ENCODE peak calls at places on chromosome 3, in seven cellular contexts. I is endodermal cell; W is CD4-positive, alpha-beta T cell; Q is fibroblast of lung; D is sigmoid colon; G is CD8-positive, alpha-beta T cell; M is right cardiac atrium. L is an unnamed sample.
A peak's percentile ranks its signal among the peaks of the same experiment; 100 is the strongest.

GRCh38 chr3:110708166-110708565 is 363.4 kb upstream of the NECTIN3 start:
- DNase-seq in M (no peak), I (no peak), Q (no peak), G (no peak), W (no peak), D (no peak), L (no peak)

GRCh38 chr3:152193673-152194267 is 75.0 kb upstream of the MBNL1 start:
- DNase-seq in Q (no peak), M (no peak), D (no peak), W (no peak), G (no peak), I (no peak), L (no peak)

GRCh38 chr3:14506626-14507344 is 33.4 kb downstream of the GRIP2 start:
- DNase-seq in D (peak; percentile 34), M (peak; percentile 53), G (no peak), Q (no peak), W (no peak), I (peak; percentile 26), L (no peak)

GRCh38 chr3:107662109-107662477 is 139.3 kb downstream of the BBX start:
- DNase-seq in Q (peak; percentile 77), M (no peak), I (no peak), G (no peak), D (peak; percentile 81), W (no peak), L (no peak)

GRCh38 chr3:123027292-123028232 is at the start of gene SEMA5B:
- DNase-seq in G (no peak), D (no peak), M (peak; percentile 77), I (peak; percentile 94), Q (no peak), W (no peak), L (no peak)

GRCh38 chr3:61927332-61927731 is 366.0 kb downstream of the PTPRG start:
- DNase-seq in M (peak; percentile 91), W (no peak), Q (peak; percentile 91), D (peak; percentile 93), G (no peak), I (peak; percentile 42), L (no peak)

GRCh38 chr3:172522871-172523818 is at the start of gene TNFSF10:
- DNase-seq in W (peak; percentile 34), D (peak; percentile 82), M (peak; percentile 76), G (peak; percentile 43), I (peak; percentile 64), Q (no peak), L (peak; percentile 57)

GRCh38 chr3:35664460-35664919 is 25.2 kb downstream of the ARPP21 start:
- DNase-seq in G (no peak), W (no peak), I (peak; percentile 68), Q (peak; percentile 45), D (peak; percentile 62), M (peak; percentile 82), L (no peak)

GRCh38 chr3:168884353-168884903 is 779.1 kb downstream of the MECOM start:
- DNase-seq in M (no peak), G (no peak), Q (peak; percentile 90), W (no peak), D (no peak), I (no peak), L (peak; percentile 70)

GRCh38 chr3:99637381-99638111 is 848 bp upstream of the COL8A1 start:
- DNase-seq in Q (peak; percentile 78), I (peak; percentile 72), D (no peak), W (no peak), M (peak; percentile 64), G (no peak), L (no peak)

GRCh38 chr3:60246361-60246760 is 1004.9 kb downstream of the FHIT start:
- DNase-seq in G (no peak), Q (no peak), M (no peak), I (no peak), D (no peak), W (no peak), L (no peak)

GRCh38 chr3:197750863-197751737 is 1.4 kb downstream of the FYTTD1 start:
- DNase-seq in M (peak; percentile 82), W (peak; percentile 19), Q (peak; percentile 53), D (peak; percentile 90), G (no peak), I (peak; percentile 67), L (no peak)

GRCh38 chr3:179146911-179147570 is 1.1 kb upstream of the PIK3CA start:
- DNase-seq in D (no peak), W (no peak), G (no peak), M (no peak), I (peak; percentile 58), Q (peak; percentile 81), L (peak; percentile 18)

GRCh38 chr3:62368705-62369475 is 4.5 kb downstream of the FEZF2 start:
- DNase-seq in D (no peak), G (no peak), M (no peak), W (no peak), I (peak; percentile 87), Q (no peak), L (no peak)

GRCh38 chr3:30199096-30199734 is 407.2 kb upstream of the TGFBR2 start:
- DNase-seq in D (peak; percentile 85), G (peak; percentile 50), I (peak; percentile 79), Q (peak; percentile 69), W (peak; percentile 61), M (peak; percentile 83), L (no peak)

GRCh38 chr3:173892547-173892946 is 495.0 kb downstream of the NLGN1 start:
- DNase-seq in Q (no peak), D (no peak), I (no peak), M (no peak), G (no peak), W (no peak), L (peak; percentile 31)

GRCh38 chr3:148601766-148602685 is 95.7 kb upstream of the AGTR1 start:
- DNase-seq in W (no peak), Q (peak; percentile 45), D (no peak), G (no peak), I (no peak), M (no peak), L (no peak)

GRCh38 chr3:151166161-151166560 is 36.9 kb downstream of the GPR171 start:
- DNase-seq in G (no peak), I (no peak), Q (peak; percentile 5), M (no peak), W (no peak), D (no peak), L (no peak)

GRCh38 chr3:142188846-142189245 is 36.5 kb downstream of the GK5 start:
- DNase-seq in W (no peak), G (no peak), Q (no peak), I (no peak), D (no peak), M (no peak), L (no peak)

GRCh38 chr3:51388286-51389029 is 2.6 kb upstream of the RBM15B start:
- DNase-seq in M (no peak), D (no peak), Q (no peak), G (no peak), I (peak; percentile 66), W (no peak), L (peak; percentile 71)

GRCh38 chr3:193895409-193895808 is 240.5 kb upstream of the HES1 start:
- DNase-seq in W (no peak), M (no peak), G (no peak), I (no peak), D (no peak), Q (no peak), L (no peak)

GRCh38 chr3:46580675-46581074 is 14.6 kb upstream of the LRRC2 start:
- DNase-seq in G (no peak), M (no peak), D (no peak), I (no peak), W (no peak), Q (no peak), L (no peak)

GRCh38 chr3:55782351-55782750 is 295.2 kb upstream of the WNT5A start:
- DNase-seq in M (no peak), I (no peak), Q (no peak), D (no peak), G (no peak), W (no peak), L (no peak)

GRCh38 chr3:13282528-13282985 is 137.6 kb downstream of the NUP210 start:
- DNase-seq in I (peak; percentile 81), D (peak; percentile 56), Q (no peak), M (peak; percentile 45), W (no peak), G (no peak), L (no peak)

GRCh38 chr3:20185364-20185732 is 658 bp downstream of the SGO1 start:
- DNase-seq in G (no peak), I (peak; percentile 45), M (no peak), W (no peak), Q (peak; percentile 29), D (no peak), L (no peak)

GRCh38 chr3:170734737-170735070 is 135.3 kb downstream of the RPL22L1 start:
- DNase-seq in W (no peak), Q (no peak), I (no peak), G (no peak), M (no peak), D (no peak), L (no peak)

GRCh38 chr3:72341380-72341770 is 506.9 kb downstream of the SHQ1 start:
- DNase-seq in W (no peak), I (no peak), G (no peak), M (no peak), Q (no peak), D (no peak), L (no peak)
- H3K27ac ChIP-seq in W (no peak overlapping the region), I (no peak overlapping the region), G (no peak overlapping the region), M (no peak overlapping the region), Q (no peak overlapping the region), D (peak overlapping the region; percentile 33), L (no peak overlapping the region)

GRCh38 chr3:42169579-42169978 is 78.4 kb downstream of the TRAK1 start:
- DNase-seq in I (no peak), W (no peak), M (no peak), D (peak; percentile 13), G (no peak), Q (no peak), L (no peak)

GRCh38 chr3:42174679-42175660 is 83.8 kb downstream of the TRAK1 start:
- DNase-seq in D (peak; percentile 28), G (no peak), Q (no peak), M (no peak), I (no peak), W (no peak), L (no peak)

GRCh38 chr3:42173307-42173706 is 82.2 kb downstream of the TRAK1 start:
- DNase-seq in I (no peak), Q (no peak), M (no peak), W (no peak), D (no peak), G (no peak), L (no peak)

GRCh38 chr3:42175841-42176240 is 84.7 kb downstream of the TRAK1 start:
- DNase-seq in I (no peak), W (no peak), G (no peak), Q (no peak), D (no peak), M (no peak), L (no peak)

GRCh38 chr3:42172047-42172654 is 81.0 kb downstream of the TRAK1 start:
- DNase-seq in M (no peak), D (peak; percentile 32), W (no peak), Q (no peak), I (no peak), G (no peak), L (no peak)
- H3K27ac ChIP-seq in M (no peak overlapping the region), D (no peak overlapping the region), W (no peak overlapping the region), Q (no peak overlapping the region), I (no peak overlapping the region), G (no peak overlapping the region), L (no peak overlapping the region)

GRCh38 chr3:39102504-39103323 is 4.7 kb downstream of the GORASP1 start:
- DNase-seq in D (no peak), Q (no peak), M (no peak), I (no peak), G (no peak), W (no peak), L (no peak)
- H3K27ac ChIP-seq in D (no peak overlapping the region), Q (no peak overlapping the region), M (no peak overlapping the region), I (no peak overlapping the region), G (no peak overlapping the region), W (peak overlapping the region; percentile 41), L (no peak overlapping the region)

GRCh38 chr3:37924453-37924852 is 62.8 kb downstream of the CTDSPL start:
- DNase-seq in D (no peak), G (no peak), I (no peak), M (no peak), Q (no peak), W (no peak), L (no peak)
- H3K27ac ChIP-seq in D (peak overlapping the region; percentile 29), G (no peak overlapping the region), I (no peak overlapping the region), M (peak overlapping the region; percentile 72), Q (no peak overlapping the region), W (no peak overlapping the region), L (no peak overlapping the region)